ENCODE peak calls at places on chromosome 18, in seven cellular contexts. X, S, Q, P, G, U and V are unnamed samples.

GRCh38 chr18:60232541-60232940 is 140.0 kb downstream of the MC4R start:
- DNase-seq in U (no peak), P (no peak), Q (peak; percentile 82), X (no peak), S (no peak), G (no peak), V (peak; percentile 86)

GRCh38 chr18:29849145-29849544 is 1193.4 kb downstream of the DSC3 start:
- DNase-seq in G (no peak), X (no peak), Q (peak; percentile 2), S (no peak), U (no peak), P (no peak), V (peak; percentile 8)

GRCh38 chr18:37482433-37482832 is 83.2 kb downstream of the CELF4 start:
- DNase-seq in S (no peak), U (no peak), Q (no peak), P (no peak), X (no peak), G (no peak), V (no peak)

GRCh38 chr18:58615150-58616132 is 13.4 kb downstream of the ALPK2 start:
- DNase-seq in P (no peak), G (no peak), Q (no peak), X (no peak), S (peak; percentile 13), U (no peak), V (no peak)

GRCh38 chr18:52588916-52589315 is 248.9 kb downstream of the DCC start:
- DNase-seq in X (no peak), U (no peak), G (no peak), S (no peak), P (no peak), Q (peak; percentile 37), V (peak; percentile 40)

GRCh38 chr18:13545955-13546354 is 180.4 kb downstream of the FAM210A start:
- DNase-seq in U (no peak), S (no peak), Q (no peak), X (no peak), G (no peak), P (no peak), V (no peak)

GRCh38 chr18:48833701-48834394 is 116.9 kb downstream of the SMAD7 start:
- DNase-seq in X (peak; percentile 21), P (no peak), Q (peak; percentile 47), G (peak; percentile 43), U (no peak), S (peak; percentile 44), V (no peak)

GRCh38 chr18:79847606-79848293 is 50.0 kb downstream of the KCNG2 start:
- DNase-seq in P (no peak), X (no peak), G (no peak), U (no peak), Q (no peak), S (no peak), V (no peak)

GRCh38 chr18:48639772-48640432 is 101.1 kb downstream of the CTIF start:
- DNase-seq in Q (no peak), S (no peak), G (no peak), P (no peak), U (peak; percentile 54), X (no peak), V (no peak)

GRCh38 chr18:3415110-3415509 is 34.9 kb upstream of the TGIF1 start:
- DNase-seq in P (no peak), U (no peak), G (no peak), Q (no peak), X (no peak), S (no peak), V (no peak)

GRCh38 chr18:59219672-59220163 is at the start of gene GRP:
- DNase-seq in S (no peak), G (no peak), X (no peak), P (no peak), U (peak; percentile 53), Q (no peak), V (no peak)

GRCh38 chr18:22503803-22504202 is 86.1 kb upstream of the CTAGE1 start:
- DNase-seq in Q (peak; percentile 62), P (no peak), S (no peak), X (no peak), U (no peak), G (no peak), V (peak; percentile 99)

GRCh38 chr18:31203086-31203793 is 40.6 kb upstream of the DSC1 start:
- DNase-seq in G (no peak), X (no peak), Q (no peak), P (peak; percentile 78), S (no peak), U (no peak), V (peak; percentile 0)

GRCh38 chr18:58416704-58417683 is 211.9 kb downstream of the ALPK2 start:
- DNase-seq in G (no peak), X (no peak), P (no peak), Q (peak; percentile 76), S (no peak), U (no peak), V (peak; percentile 31)

GRCh38 chr18:76255070-76255683 is 239.9 kb downstream of the ZNF516 start:
- DNase-seq in U (no peak), S (no peak), G (no peak), Q (no peak), X (no peak), P (no peak), V (no peak)

GRCh38 chr18:34729740-34730338 is 19.7 kb downstream of the DTNA start:
- DNase-seq in G (no peak), Q (no peak), X (no peak), S (no peak), U (no peak), P (no peak), V (no peak)

GRCh38 chr18:48330016-48330991 is 78.9 kb downstream of the ZBTB7C start:
- DNase-seq in U (peak; percentile 43), X (no peak), G (no peak), S (no peak), Q (peak; percentile 91), P (no peak), V (peak; percentile 72)

GRCh38 chr18:37314534-37314933 is 251.1 kb downstream of the CELF4 start:
- DNase-seq in S (no peak), G (no peak), X (no peak), U (peak; percentile 41), Q (no peak), P (no peak), V (no peak)

GRCh38 chr18:50158866-50159653 is 35.9 kb downstream of the MYO5B start:
- DNase-seq in S (no peak), X (no peak), U (peak; percentile 37), G (no peak), P (no peak), Q (no peak), V (no peak)

GRCh38 chr18:22701326-22701725 is 231.8 kb upstream of the RBBP8 start:
- DNase-seq in Q (no peak), X (no peak), U (no peak), P (no peak), S (no peak), G (no peak), V (no peak)

GRCh38 chr18:10923671-10924070 is 225.7 kb downstream of the PIEZO2 start:
- DNase-seq in Q (peak; percentile 19), G (no peak), P (no peak), S (no peak), X (no peak), U (no peak), V (no peak)

GRCh38 chr18:70973626-70974025 is 684.8 kb downstream of the SOCS6 start:
- DNase-seq in G (no peak), X (no peak), U (peak; percentile 5), S (no peak), P (no peak), Q (no peak), V (no peak)

GRCh38 chr18:41643427-41643826 is 311.6 kb upstream of the PIK3C3 start:
- DNase-seq in S (no peak), G (no peak), U (no peak), P (no peak), Q (no peak), X (no peak), V (no peak)

GRCh38 chr18:40367576-40367975 is 1587.5 kb upstream of the PIK3C3 start:
- DNase-seq in Q (no peak), S (no peak), X (no peak), P (no peak), G (no peak), U (no peak), V (no peak)

GRCh38 chr18:74942319-74942910 is 266.5 kb downstream of the PTGR3 start:
- DNase-seq in P (no peak), U (no peak), S (peak; percentile 5), Q (peak; percentile 2), G (peak; percentile 7), X (no peak), V (peak; percentile 21)